ENCODE peak calls at places on chromosomes 2 and 18, in four cellular contexts. S is K562, N is HepG2, B is H1. G is an unnamed sample.

GRCh38 chr18:77133920-77134496 is 1.4 kb upstream of the MBP start:
- DNase-seq in N (peak), B (no peak), S (peak), G (no peak)

GRCh38 chr2:218406209-218406948 is 6.7 kb downstream of the CTDSP1 start:
- DNase-seq in B (peak), N (peak), S (peak), G (peak)

GRCh38 chr2:68637047-68637446 is 6.3 kb upstream of the PROKR1 start:
- DNase-seq in S (no peak), N (no peak), B (no peak), G (no peak)

GRCh38 chr2:17104454-17104853 is 413.8 kb downstream of the RAD51AP2 start:
- DNase-seq in B (no peak), N (no peak), S (no peak), G (no peak)

GRCh38 chr2:119174216-119174992 is 15.9 kb upstream of the C1QL2 start:
- DNase-seq in B (peak), N (peak), S (peak), G (no peak)

GRCh38 chr2:9142551-9143263 is 63.9 kb upstream of the ASAP2 start:
- DNase-seq in N (peak), S (peak), B (peak), G (no peak)

GRCh38 chr2:148221926-148222325 is 201.0 kb downstream of the MBD5 start:
- DNase-seq in B (no peak), N (no peak), S (no peak), G (no peak)

GRCh38 chr18:8765692-8766463 is 60.5 kb downstream of the MTCL1 start:
- DNase-seq in S (no peak), B (no peak), N (no peak), G (no peak)

GRCh38 chr2:72109291-72109690 is 38.4 kb downstream of the CYP26B1 start:
- DNase-seq in N (no peak), S (no peak), B (no peak), G (no peak)

GRCh38 chr2:27115485-27115884 is 3.4 kb downstream of the CGREF1 start:
- DNase-seq in N (no peak), S (no peak), B (no peak), G (no peak)

GRCh38 chr2:139790807-139791206 is 1010.6 kb upstream of the NXPH2 start:
- DNase-seq in B (no peak), N (no peak), S (no peak), G (no peak)

GRCh38 chr18:58762781-58763171 is 91.5 kb downstream of the MALT1 start:
- DNase-seq in B (no peak), N (no peak), S (no peak), G (no peak)

GRCh38 chr2:28665041-28665704 is 86.5 kb upstream of the PPP1CB start:
- DNase-seq in B (no peak), S (no peak), N (no peak), G (no peak)

GRCh38 chr2:239269959-239270358 is 130.9 kb downstream of the HDAC4 start:
- DNase-seq in N (no peak), S (no peak), B (no peak), G (no peak)
- TF ChIP-seq RAD21 in N (no peak), S (no peak), B (no peak), G (no peak)

DNA sequence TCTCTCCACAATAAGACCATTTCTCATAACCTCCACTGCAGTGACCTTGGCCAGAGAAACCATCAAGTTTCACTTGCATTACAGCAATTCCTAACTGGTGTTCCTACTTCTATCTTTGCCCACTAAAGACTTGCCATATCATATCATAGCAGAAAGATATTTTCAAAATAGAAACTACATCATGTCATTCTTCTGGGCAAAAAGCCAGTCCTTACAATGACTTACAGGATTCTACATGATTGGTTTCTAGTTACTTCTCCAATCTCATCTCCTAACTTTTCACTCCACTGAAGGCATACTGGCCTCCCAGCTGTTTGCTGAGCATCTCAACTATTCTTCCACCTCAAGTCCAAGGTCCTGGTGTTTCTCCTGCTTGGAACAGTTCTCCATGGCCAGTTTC is 151.4 kb downstream of the HNMT start:
- DNase-seq in B (no peak), N (no peak), S (peak), G (no peak)
- TF ChIP-seq SP1 in B (no peak), N (no peak), S (no peak), G (no peak)

DNA sequence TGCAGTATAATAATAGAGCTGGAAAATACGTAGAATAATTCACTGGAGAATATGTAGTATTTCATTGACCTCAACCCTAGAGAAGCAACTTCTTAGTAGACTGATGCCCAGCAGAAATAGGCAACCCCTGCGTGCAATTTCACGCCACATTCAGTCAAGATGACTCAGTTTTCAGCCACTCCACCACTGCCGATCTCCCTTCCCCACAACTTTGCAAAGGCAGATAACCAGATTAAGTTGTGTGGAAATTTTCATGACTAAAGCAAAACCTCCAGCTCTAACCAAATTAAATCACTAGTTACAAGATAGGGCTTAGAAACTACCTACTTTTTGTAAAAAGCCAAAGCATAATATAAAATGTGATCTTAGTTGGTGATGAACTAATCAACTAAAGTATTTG is 63.3 kb upstream of the STK17B start:
- DNase-seq in B (no peak), S (peak), N (no peak), G (peak)
- TF ChIP-seq BRCA1 in B (no peak), S (no peak), N (no peak), G (no peak)

DNA sequence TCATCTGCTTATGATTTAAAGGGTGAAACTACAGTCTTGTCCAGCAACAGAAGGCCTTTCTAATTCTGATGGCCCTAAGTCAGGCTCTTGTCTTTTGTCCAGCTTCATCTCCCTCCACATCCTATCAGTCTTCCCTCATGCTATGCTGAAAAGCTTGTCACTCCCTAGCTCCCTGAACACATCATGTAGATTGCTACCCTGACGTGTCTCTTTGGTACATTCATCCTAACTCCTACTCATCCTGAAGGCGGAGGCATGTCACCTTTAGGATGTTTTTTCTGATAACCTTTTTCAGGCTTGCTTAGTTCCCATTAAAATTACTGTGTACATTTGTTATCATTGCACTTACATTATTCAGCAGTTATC is 78.4 kb upstream of the ARL5A start:
- DNase-seq in S (peak), N (no peak), B (no peak), G (no peak)
- TF ChIP-seq RAD21 in S (no peak), N (no peak), B (no peak), G (no peak)

GRCh38 chr2:237350597-237350996 is 63.4 kb downstream of the COL6A3 start:
- DNase-seq in S (no peak), N (no peak), B (no peak), G (no peak)
- TF ChIP-seq SP1 in S (no peak), N (no peak), B (no peak), G (no peak)

GRCh38 chr2:233464056-233464455 is 102.5 kb downstream of the USP40 start:
- DNase-seq in B (no peak), S (no peak), N (no peak), G (no peak)
- TF ChIP-seq BRCA1 in B (no peak), S (no peak), N (no peak), G (no peak)

DNA sequence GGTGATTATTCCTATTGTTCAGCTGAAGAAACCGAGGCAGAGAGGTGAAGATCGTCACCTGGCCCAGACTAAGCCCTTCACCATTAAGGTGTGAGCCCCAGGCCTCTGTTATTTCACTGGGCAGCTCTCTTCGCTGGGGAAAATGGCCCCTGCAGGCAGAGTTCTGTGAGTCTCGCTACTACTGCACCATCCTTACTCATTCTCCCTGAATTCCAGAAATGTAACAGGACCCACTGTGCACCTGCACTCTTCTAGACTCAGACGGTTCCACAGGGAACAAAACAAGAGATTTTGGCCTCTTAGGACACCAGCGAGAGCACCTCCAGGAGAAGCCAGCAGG is 147.7 kb upstream of the GLI2 start:
- DNase-seq in B (no peak), S (no peak), N (no peak), G (no peak)
- TF ChIP-seq RAD21 in B (no peak), S (no peak), N (no peak), G (no peak)

DNA sequence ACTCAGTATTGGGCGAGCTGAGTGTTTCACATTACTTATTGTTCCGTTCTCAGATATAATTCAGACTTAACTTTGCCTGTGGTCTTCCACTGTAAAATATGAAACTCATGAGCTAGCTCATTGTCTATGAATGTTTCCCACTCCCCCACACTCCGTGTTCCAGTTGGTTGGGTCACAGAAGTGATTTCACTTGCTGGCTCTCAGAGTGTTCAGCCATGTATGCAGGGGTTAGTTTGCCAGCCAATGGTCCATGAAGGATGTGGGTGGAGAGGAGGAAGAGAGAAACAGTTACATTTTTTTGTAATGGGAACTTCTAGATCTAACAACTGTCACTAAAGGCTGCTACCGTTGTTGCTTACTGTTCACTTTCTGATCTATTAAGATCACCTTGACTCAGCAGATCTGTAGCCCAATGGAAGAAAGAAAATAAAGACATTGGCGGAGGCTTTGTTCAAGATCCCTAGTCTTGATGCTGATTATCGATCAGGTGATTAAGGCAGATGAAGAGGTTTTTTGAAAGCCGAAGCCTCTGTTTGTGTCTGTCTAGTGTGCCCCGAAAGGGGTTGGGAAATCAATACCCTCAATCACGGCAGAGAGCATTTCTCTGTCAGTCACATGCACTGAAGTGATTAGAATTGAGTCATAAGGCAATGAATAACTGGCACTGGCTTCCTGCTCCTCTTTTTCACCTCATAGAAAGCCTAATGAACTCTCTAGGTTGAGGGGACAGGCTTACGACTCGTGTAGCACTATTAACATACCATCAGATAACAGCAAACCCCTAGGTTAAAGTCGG is 279.7 kb upstream of the FIGN start:
- DNase-seq in N (no peak), B (no peak), S (no peak), G (peak)
- TF ChIP-seq SP1 in N (no peak), B (no peak), S (no peak), G (no peak)

GRCh38 chr2:11940799-11941198 is 194.4 kb downstream of the LPIN1 start:
- DNase-seq in S (peak), B (no peak), N (no peak), G (no peak)

GRCh38 chr2:11939523-11939922 is 193.1 kb downstream of the LPIN1 start:
- DNase-seq in S (no peak), B (no peak), N (no peak), G (no peak)

GRCh38 chr2:11936761-11937160 is 190.3 kb downstream of the LPIN1 start:
- DNase-seq in N (no peak), B (no peak), S (no peak), G (no peak)

GRCh38 chr2:11940121-11940743 is 193.8 kb downstream of the LPIN1 start:
- DNase-seq in N (no peak), S (peak), B (no peak), G (no peak)

DNA sequence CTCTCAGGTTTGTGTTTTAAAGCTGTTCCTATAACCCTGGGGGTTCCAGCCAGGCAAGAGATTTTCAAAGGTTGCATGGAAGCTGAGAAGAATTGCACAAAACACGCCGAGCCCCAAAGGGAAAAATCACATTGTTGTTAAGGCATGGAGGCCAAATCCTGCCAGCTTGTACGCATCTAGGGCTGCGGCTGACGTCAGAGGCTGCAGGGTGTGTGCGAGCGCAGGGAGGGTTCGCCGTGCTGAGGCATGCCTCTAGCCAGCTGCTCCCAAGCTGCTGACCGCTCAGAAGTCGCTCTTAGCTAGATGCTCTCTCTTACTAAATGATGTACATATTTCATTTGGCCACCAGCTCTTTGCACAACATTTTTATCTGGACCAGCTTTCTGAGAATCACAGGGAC is 191.8 kb downstream of the LPIN1 start:
- DNase-seq in S (no peak), B (no peak), N (no peak), G (no peak)
- TF ChIP-seq BRCA1 in S (no peak), B (no peak), N (no peak), G (no peak)

GRCh38 chr2:219554369-219554768 is 10.5 kb downstream of the TMEM198 start:
- DNase-seq in N (no peak), B (no peak), S (no peak), G (no peak)

GRCh38 chr2:219557791-219558785 is 13.3 kb downstream of the OBSL1 start:
- DNase-seq in B (no peak), S (no peak), N (no peak), G (no peak)

GRCh38 chr2:219557320-219557719 is 13.5 kb downstream of the TMEM198 start:
- DNase-seq in N (no peak), S (no peak), B (no peak), G (no peak)

GRCh38 chr2:219555956-219556355 is 12.1 kb downstream of the TMEM198 start:
- DNase-seq in S (no peak), N (no peak), B (no peak), G (no peak)

GRCh38 chr2:219556413-219556812 is 12.6 kb downstream of the TMEM198 start:
- DNase-seq in S (no peak), N (no peak), B (no peak), G (no peak)
- TF ChIP-seq RAD21 in S (no peak), N (no peak), B (no peak), G (no peak)